ENCODE peak calls at places on chromosomes 11 and 22, in nine cellular contexts. P is NCI-H1092; X is Kasumi-1; J is endothelial cell; F is effector memory CD4-positive, alpha-beta T cell; L is NB4; B is cardiac muscle cell; W is cardiac septum; O is neural crest cell. Y is an unnamed sample.

GRCh38 chr11:120554771-120555432 is 43.4 kb downstream of the GRIK4 start:
- DNase-seq in W (no peak), B (peak), O (no peak), J (no peak), L (peak), P (no peak), F (no peak), X (no peak), Y (peak)

GRCh38 chr22:48488611-48489456 is 1338.8 kb downstream of the BRD1 start:
- DNase-seq in B (no peak), L (no peak), J (peak), P (no peak), X (no peak), W (peak), O (peak), F (no peak), Y (no peak)

GRCh38 chr11:14248577-14248976 is 110.4 kb downstream of the RRAS2 start:
- DNase-seq in P (no peak), L (no peak), X (no peak), B (no peak), F (no peak), J (peak), W (no peak), O (peak), Y (no peak)

GRCh38 chr11:130371004-130371590 is 56.4 kb upstream of the ZBTB44 start:
- DNase-seq in P (no peak), W (no peak), L (peak), O (no peak), B (no peak), J (no peak), F (no peak), X (peak), Y (no peak)

GRCh38 chr22:30474121-30474520 is 2.3 kb upstream of the SEC14L3 start:
- DNase-seq in P (no peak), W (no peak), F (no peak), B (no peak), J (no peak), L (no peak), O (no peak), X (no peak), Y (no peak)

GRCh38 chr11:119237515-119237914 is 31.4 kb downstream of the CBL start:
- DNase-seq in P (no peak), W (no peak), O (no peak), B (no peak), X (no peak), J (no peak), F (no peak), L (no peak), Y (no peak)

GRCh38 chr22:29315286-29316195 is at the start of gene RASL10A:
- DNase-seq in L (peak), W (no peak), F (no peak), O (no peak), P (no peak), B (no peak), J (peak), X (no peak), Y (no peak)

GRCh38 chr11:108970221-108970991 is 305.5 kb downstream of the DDX10 start:
- DNase-seq in X (no peak), P (no peak), F (no peak), J (no peak), L (no peak), B (peak), W (no peak), O (no peak), Y (no peak)

GRCh38 chr11:6096417-6096816 is 11.1 kb upstream of the OR56B4 start:
- DNase-seq in X (no peak), J (no peak), L (no peak), O (no peak), P (no peak), W (no peak), B (peak), F (no peak), Y (no peak)